ENCODE peak calls at places on chromosomes 5 and 9, in eight cellular contexts. Q is PC-3, E is lower lobe of right lung, S is SJSA1, H is neuronal stem cell, K is right atrium auricular region, N is left lung, L is SK-N-SH. V is an unnamed sample.

GRCh38 chr5:59065551-59065950 is 482.7 kb downstream of the RAB3C start:
- DNase-seq in N (no peak), K (no peak), E (no peak), L (no peak), Q (peak; percentile 73), H (no peak), S (no peak), V (no peak)

GRCh38 chr5:107870984-107871383 is 200.2 kb upstream of the EFNA5 start:
- DNase-seq in H (no peak), K (no peak), Q (no peak), L (no peak), N (no peak), S (no peak), E (no peak), V (no peak)

GRCh38 chr9:5185220-5185840 is at the start of gene INSL6:
- DNase-seq in E (no peak), L (no peak), K (no peak), Q (no peak), H (no peak), S (no peak), N (no peak), V (no peak)

GRCh38 chr9:89400398-89401116 is 82.3 kb downstream of the SECISBP2 start:
- DNase-seq in Q (no peak), K (no peak), S (no peak), N (no peak), L (no peak), H (no peak), E (no peak), V (no peak)

GRCh38 chr5:93299596-93300308 is 281.3 kb downstream of the NR2F1-AS1 start:
- DNase-seq in K (no peak), H (peak; percentile 92), L (no peak), E (no peak), S (no peak), N (no peak), Q (no peak), V (no peak)

GRCh38 chr5:3347741-3348140 is 247.9 kb upstream of the IRX1 start:
- DNase-seq in H (no peak), Q (no peak), L (no peak), S (no peak), K (no peak), E (no peak), N (no peak), V (no peak)

GRCh38 chr9:79800578-79800977 is 228.8 kb downstream of the TLE4 start:
- DNase-seq in S (no peak), N (no peak), Q (no peak), H (no peak), K (no peak), E (no peak), L (no peak), V (no peak)

GRCh38 chr5:5273976-5274375 is 133.8 kb downstream of the ADAMTS16 start:
- DNase-seq in H (no peak), N (no peak), Q (no peak), K (no peak), S (no peak), L (no peak), E (no peak), V (no peak)

GRCh38 chr5:73066466-73066865 is 53.9 kb upstream of the TMEM171 start:
- DNase-seq in S (peak; percentile 16), N (no peak), H (no peak), K (no peak), L (no peak), Q (no peak), E (no peak), V (no peak)

GRCh38 chr5:372911-373709 is 51.6 kb downstream of the AHRR start:
- DNase-seq in Q (no peak), E (no peak), K (peak; percentile 47), H (no peak), L (no peak), N (no peak), S (no peak), V (peak; percentile 18)

GRCh38 chr5:55853818-55854217 is 2.7 kb downstream of the IL31RA start:
- DNase-seq in S (no peak), E (no peak), H (no peak), N (no peak), L (no peak), Q (peak; percentile 7), K (no peak), V (no peak)

GRCh38 chr5:108541816-108542215 is 159.9 kb upstream of the FBXL17 start:
- DNase-seq in Q (no peak), K (no peak), N (no peak), H (no peak), S (no peak), L (no peak), E (no peak), V (no peak)

GRCh38 chr5:39652036-39652435 is 227.3 kb upstream of the DAB2 start:
- DNase-seq in H (no peak), K (no peak), N (no peak), Q (no peak), L (no peak), E (no peak), S (no peak), V (no peak)

GRCh38 chr9:136015656-136016055 is 54.5 kb upstream of the UBAC1 start:
- DNase-seq in K (no peak), L (peak; percentile 19), S (no peak), H (no peak), Q (no peak), N (peak; percentile 41), E (peak; percentile 68), V (no peak)

GRCh38 chr9:77978086-77978781 is 53.4 kb downstream of the GNAQ start:
- DNase-seq in S (no peak), Q (no peak), L (no peak), N (no peak), H (no peak), K (no peak), E (no peak), V (no peak)

GRCh38 chr9:134379774-134380431 is 53.6 kb downstream of the RXRA start:
- DNase-seq in H (no peak), Q (peak; percentile 83), E (no peak), L (no peak), K (no peak), N (no peak), S (peak; percentile 88), V (peak; percentile 51)

GRCh38 chr5:38825494-38825893 is 20.3 kb upstream of the OSMR start:
- DNase-seq in Q (peak; percentile 49), S (no peak), H (no peak), K (no peak), L (no peak), E (no peak), N (no peak), V (no peak)

GRCh38 chr5:33843579-33843978 is 48.2 kb downstream of the ADAMTS12 start:
- DNase-seq in S (no peak), L (no peak), N (no peak), Q (peak; percentile 75), K (no peak), E (no peak), H (no peak), V (no peak)

GRCh38 chr9:96605328-96605727 is 14.3 kb downstream of the CDC14B start:
- DNase-seq in N (no peak), Q (no peak), H (no peak), S (no peak), K (no peak), E (no peak), L (no peak), V (no peak)

GRCh38 chr5:150499437-150499956 is 8.4 kb upstream of the NDST1 start:
- DNase-seq in L (no peak), K (no peak), Q (no peak), E (no peak), N (no peak), S (no peak), H (no peak), V (no peak)

GRCh38 chr5:150497989-150498317 is 10.0 kb upstream of the NDST1 start:
- DNase-seq in S (no peak), L (no peak), K (no peak), H (no peak), E (no peak), N (no peak), Q (no peak), V (no peak)

GRCh38 chr5:150497274-150497988 is 10.5 kb upstream of the NDST1 start:
- DNase-seq in Q (peak; percentile 95), L (peak; percentile 48), N (no peak), K (peak; percentile 91), E (no peak), S (peak; percentile 84), H (no peak), V (peak; percentile 90)

GRCh38 chr5:150498971-150499370 is 9.0 kb upstream of the NDST1 start:
- DNase-seq in E (no peak), H (no peak), N (no peak), S (no peak), Q (no peak), K (no peak), L (no peak), V (no peak)

DNA sequence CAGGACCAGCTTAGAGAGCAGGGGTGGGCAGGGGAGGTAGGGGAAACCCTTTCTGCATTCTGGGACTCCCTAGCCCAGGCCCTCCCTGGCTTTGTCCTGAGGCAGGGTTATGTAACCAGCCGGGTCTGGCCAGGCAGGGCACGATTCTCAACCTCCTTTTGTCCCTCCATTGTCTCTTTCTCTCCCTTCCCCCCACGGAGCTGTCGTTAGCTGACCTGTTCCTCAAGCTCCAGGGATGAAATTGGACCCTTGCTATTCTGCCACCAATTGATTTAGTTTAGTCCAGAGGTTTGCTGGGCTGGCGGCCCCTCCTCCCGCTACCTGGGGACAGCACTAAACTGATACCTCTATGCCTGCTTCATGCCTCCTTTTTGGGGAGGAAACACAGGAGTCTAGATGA is 9.4 kb upstream of the NDST1 start:
- DNase-seq in E (no peak), L (no peak), N (no peak), S (no peak), H (peak; percentile 79), Q (no peak), K (no peak), V (no peak)
- H3K4me1 ChIP-seq in E (peaks cover 72% of the 10 kb centered on the region), L (peaks cover 18% of the 10 kb centered on the region), N (peaks cover 78% of the 10 kb centered on the region), S (peaks cover 50% of the 10 kb centered on the region), H (peaks cover 42% of the 10 kb centered on the region), Q (peaks cover 27% of the 10 kb centered on the region), K (peaks cover 76% of the 10 kb centered on the region), V (peaks cover 19% of the 10 kb centered on the region)

GRCh38 chr5:112165897-112166737 is 253.0 kb downstream of the EPB41L4A start:
- DNase-seq in K (no peak), H (no peak), E (no peak), Q (no peak), N (no peak), S (no peak), L (no peak), V (no peak)
- H3K36me3 ChIP-seq in K (peaks cover 69% of the 10 kb centered on the region), H (peaks cover 26% of the 10 kb centered on the region), E (peaks cover 86% of the 10 kb centered on the region), Q (peaks cover 52% of the 10 kb centered on the region), N (peaks cover 69% of the 10 kb centered on the region), S (peaks cover 51% of the 10 kb centered on the region), L (peaks cover 59% of the 10 kb centered on the region), V (peaks cover 52% of the 10 kb centered on the region)

GRCh38 chr5:169218862-169219261 is 82.1 kb downstream of the SLIT3 start:
- DNase-seq in E (no peak), K (no peak), L (peak; percentile 45), S (peak; percentile 64), N (no peak), H (no peak), Q (peak; percentile 45), V (peak; percentile 70)
- H3K4me1 ChIP-seq in E (no peaks in the 10 kb centered on the region), K (peaks cover 16% of the 10 kb centered on the region), L (peaks cover 34% of the 10 kb centered on the region), S (peaks cover 29% of the 10 kb centered on the region), N (no peaks in the 10 kb centered on the region), H (peaks cover 2% of the 10 kb centered on the region), Q (peaks cover 9% of the 10 kb centered on the region), V (peaks cover 43% of the 10 kb centered on the region)

GRCh38 chr9:92890761-92891160 is 12.9 kb upstream of the ZNF484 start:
- DNase-seq in E (no peak), N (no peak), L (no peak), K (no peak), H (no peak), Q (no peak), S (no peak), V (no peak)

GRCh38 chr9:92882276-92882675 is 4.4 kb upstream of the ZNF484 start:
- DNase-seq in S (no peak), E (no peak), L (no peak), N (no peak), K (no peak), H (no peak), Q (no peak), V (no peak)

GRCh38 chr9:92887880-92888338 is 10.1 kb upstream of the ZNF484 start:
- DNase-seq in N (no peak), E (no peak), L (no peak), K (no peak), H (no peak), Q (no peak), S (no peak), V (no peak)
- H3K36me3 ChIP-seq in N (no peaks in the 10 kb centered on the region), E (no peaks in the 10 kb centered on the region), L (no peaks in the 10 kb centered on the region), K (no peaks in the 10 kb centered on the region), H (no peaks in the 10 kb centered on the region), Q (no peaks in the 10 kb centered on the region), S (no peaks in the 10 kb centered on the region), V (no peaks in the 10 kb centered on the region)